ENCODE peak calls at places on chromosomes 5 and 9, in seven cellular contexts. F is KBM-7; H is activated naive CD4-positive, alpha-beta T cell treated with anti-CD3 and anti-CD28 coated beads for 36 hours; C is stimulated activated CD4-positive, alpha-beta T cell treated with anti-CD3 and anti-CD28 coated beads, Interleukin-2, amount 100 ng/mL, for 24 hours; A is hippocampal formation; W is myocyte; Q is CD4-positive, alpha-beta T cell. U is an unnamed sample.

GRCh38 chr5:119613937-119614336 is 15.4 kb upstream of the FAM170A start:
- DNase-seq in F (no peak), H (no peak), C (no peak), A (no peak), W (no peak), Q (no peak), U (no peak)

GRCh38 chr5:130994496-130995253 is 170.4 kb downstream of the HINT1 start:
- DNase-seq in F (no peak), H (no peak), C (no peak), A (no peak), W (no peak), Q (no peak), U (no peak)

GRCh38 chr5:123496892-123497291 is 15.1 kb upstream of the CSNK1G3 start:
- DNase-seq in F (no peak), H (no peak), C (peak; percentile 6), A (no peak), W (peak; percentile 55), Q (no peak), U (peak; percentile 23)

GRCh38 chr5:127001621-127002296 is 28.6 kb downstream of the MARCHF3 start:
- DNase-seq in F (no peak), H (no peak), C (no peak), A (no peak), W (peak; percentile 88), Q (no peak), U (peak; percentile 62)

GRCh38 chr9:122261469-122261881 is 3.2 kb downstream of the RBM18 start:
- DNase-seq in F (no peak), H (no peak), C (no peak), A (no peak), W (peak; percentile 89), Q (no peak), U (peak; percentile 81)

GRCh38 chr5:180352116-180352975 is 790 bp downstream of the GFPT2 start:
- DNase-seq in F (no peak), H (no peak), C (no peak), A (no peak), W (peak; percentile 50), Q (no peak), U (no peak)

GRCh38 chr9:127035423-127035822 is 87.0 kb downstream of the ANGPTL2 start:
- DNase-seq in F (no peak), H (no peak), C (no peak), A (no peak), W (no peak), Q (no peak), U (no peak)

GRCh38 chr9:3662671-3663070 is 136.9 kb upstream of the RFX3 start:
- DNase-seq in F (no peak), H (no peak), C (no peak), A (no peak), W (peak; percentile 6), Q (no peak), U (no peak)

GRCh38 chr5:89330087-89330486 is 447.1 kb upstream of the MEF2C start:
- DNase-seq in F (no peak), H (no peak), C (no peak), A (no peak), W (no peak), Q (no peak), U (no peak)

GRCh38 chr9:71683598-71684235 is 84.6 kb downstream of the CEMIP2 start:
- DNase-seq in F (peak; percentile 17), H (no peak), C (no peak), A (peak; percentile 44), W (peak; percentile 48), Q (no peak), U (no peak)

GRCh38 chr5:74380193-74380592 is 260.3 kb downstream of the ENC1 start:
- DNase-seq in F (no peak), H (no peak), C (no peak), A (no peak), W (no peak), Q (no peak), U (no peak)

GRCh38 chr9:128114326-128115186 is 13.0 kb downstream of the PTGES2 start:
- DNase-seq in F (no peak), H (no peak), C (no peak), A (no peak), W (no peak), Q (no peak), U (no peak)

GRCh38 chr9:133359420-133360175 is 3.2 kb downstream of the SURF2 start:
- DNase-seq in F (no peak), H (peak; percentile 46), C (no peak), A (no peak), W (peak; percentile 31), Q (no peak), U (peak; percentile 50)

GRCh38 chr9:5698004-5698403 is 69.1 kb downstream of the RIC1 start:
- DNase-seq in F (no peak), H (no peak), C (no peak), A (no peak), W (no peak), Q (no peak), U (no peak)

GRCh38 chr5:145829708-145830361 is 5.3 kb downstream of the PRELID2 start:
- DNase-seq in F (no peak), H (no peak), C (no peak), A (no peak), W (no peak), Q (no peak), U (no peak)

GRCh38 chr5:54703091-54703490 is 185.5 kb downstream of the SNX18 start:
- DNase-seq in F (no peak), H (no peak), C (no peak), A (no peak), W (peak; percentile 86), Q (no peak), U (no peak)

GRCh38 chr5:17305024-17305423 is 87.6 kb downstream of the BASP1 start:
- DNase-seq in F (no peak), H (no peak), C (no peak), A (no peak), W (no peak), Q (no peak), U (no peak)

U was measured in SJCRH30.